ENCODE peak calls at places on chromosomes 1 and 21, in eight cellular contexts. Z, O, Q, S, T, V, Y and D are unnamed samples.

GRCh38 chr1:213539464-213539863 is 448.3 kb upstream of the PROX1 start:
- DNase-seq in Q (no peak), S (no peak), T (no peak), Z (no peak), V (no peak), Y (no peak), O (no peak), D (no peak)

GRCh38 chr1:110948038-110948810 is 15.5 kb downstream of the LRIF1 start:
- DNase-seq in Z (no peak), O (no peak), T (no peak), Q (no peak), V (no peak), Y (peak), S (no peak), D (peak)

GRCh38 chr1:36913523-36914060 is 120.7 kb downstream of the GRIK3 start:
- DNase-seq in Q (no peak), V (peak), S (no peak), Y (no peak), Z (no peak), O (no peak), T (no peak), D (no peak)

GRCh38 chr1:110708968-110709367 is 34.2 kb upstream of the KCNA3 start:
- DNase-seq in O (no peak), Z (no peak), Y (no peak), V (no peak), S (no peak), Q (no peak), T (no peak), D (no peak)

GRCh38 chr1:49298304-49298703 is 521.6 kb upstream of the BEND5 start:
- DNase-seq in Z (no peak), O (no peak), T (no peak), Q (no peak), S (no peak), Y (peak), V (no peak), D (peak)

GRCh38 chr1:153749408-153750005 is 21.7 kb downstream of the INTS3 start:
- DNase-seq in Y (peak), Z (peak), O (peak), Q (peak), T (peak), V (peak), S (peak), D (peak)

GRCh38 chr1:47624531-47624930 is 186.7 kb downstream of the FOXD2 start:
- DNase-seq in O (no peak), Z (no peak), T (peak), Y (no peak), Q (no peak), S (peak), V (no peak), D (no peak)

GRCh38 chr1:58573705-58574591 is 3.1 kb downstream of the TACSTD2 start:
- DNase-seq in V (no peak), O (no peak), S (no peak), Z (no peak), Q (peak), Y (no peak), T (no peak), D (no peak)

GRCh38 chr21:25688284-25689035 is 46.2 kb downstream of the ATP5PF start:
- DNase-seq in S (no peak), Q (peak), Y (peak), T (no peak), O (no peak), Z (no peak), V (no peak), D (no peak)

GRCh38 chr1:116170901-116171589 is 59.8 kb downstream of the MAB21L3 start:
- DNase-seq in Z (no peak), Y (no peak), S (no peak), Q (no peak), T (no peak), O (no peak), V (no peak), D (no peak)

GRCh38 chr1:68565923-68566322 is 69.0 kb upstream of the DEPDC1 start:
- DNase-seq in Q (no peak), S (no peak), O (no peak), V (no peak), Z (no peak), T (no peak), Y (no peak), D (no peak)

GRCh38 chr1:68570859-68571258 is 74.0 kb upstream of the DEPDC1 start:
- DNase-seq in Y (no peak), Q (peak), V (no peak), Z (no peak), O (no peak), S (no peak), T (no peak), D (peak)

GRCh38 chr1:68571499-68571898 is 74.6 kb upstream of the DEPDC1 start:
- DNase-seq in T (no peak), O (no peak), V (no peak), Y (no peak), Q (peak), S (no peak), Z (no peak), D (peak)
- TF ChIP-seq CTCF in T (no peak), O (no peak), V (no peak), Y (no peak), Q (no peak), S (no peak), Z (no peak), D (no peak)

DNA sequence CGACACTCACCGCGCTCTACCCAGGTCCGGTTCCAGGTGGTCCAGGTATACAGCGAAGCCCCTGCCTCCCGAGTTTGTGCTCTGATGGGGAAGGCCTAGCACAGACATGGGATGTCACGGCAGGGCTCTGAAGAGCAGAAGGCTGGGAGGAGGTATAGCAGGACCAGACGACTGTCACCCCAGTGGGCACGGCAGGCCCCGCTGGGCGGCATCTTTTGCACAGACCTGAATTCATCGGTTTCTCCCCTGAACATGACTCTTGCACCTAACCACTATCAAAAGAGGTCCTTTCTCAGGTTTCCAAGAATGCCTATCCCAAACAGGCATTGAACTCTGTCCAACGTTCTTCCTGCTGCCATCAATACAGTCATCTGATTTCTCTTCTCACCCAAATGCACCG is 30.6 kb downstream of the ARHGEF16 start:
- DNase-seq in O (no peak), V (no peak), Q (no peak), Y (no peak), S (no peak), T (no peak), Z (no peak), D (no peak)
- H3K4me3 ChIP-seq in O (no peak), V (no peak), Q (no peak), Y (no peak), S (no peak), T (no peak), Z (no peak), D (no peak)

GRCh38 chr1:80164150-80164549 is 1157.6 kb upstream of the ADGRL4 start:
- DNase-seq in S (no peak), Q (no peak), V (no peak), Z (no peak), T (no peak), O (no peak), Y (no peak), D (no peak)
- TF ChIP-seq CTCF in S (no peak), Q (no peak), V (no peak), Z (no peak), T (no peak), O (no peak), Y (peak), D (no peak)

GRCh38 chr1:40661678-40662077 is 3.8 kb downstream of the RIMS3 start:
- DNase-seq in O (no peak), Z (no peak), V (no peak), S (no peak), Y (no peak), Q (no peak), T (no peak), D (no peak)

GRCh38 chr1:40663324-40664166 is 1.9 kb downstream of the RIMS3 start:
- DNase-seq in Q (no peak), S (no peak), Y (no peak), V (no peak), T (no peak), Z (no peak), O (no peak), D (no peak)

GRCh38 chr1:40662151-40662550 is 3.3 kb downstream of the RIMS3 start:
- DNase-seq in Z (no peak), V (no peak), Y (no peak), Q (no peak), O (no peak), T (no peak), S (no peak), D (no peak)

GRCh38 chr1:40664167-40664537 is 1.3 kb downstream of the RIMS3 start:
- DNase-seq in O (no peak), Y (no peak), V (no peak), Z (no peak), Q (no peak), T (no peak), S (no peak), D (no peak)

GRCh38 chr1:40662864-40663263 is 2.6 kb downstream of the RIMS3 start:
- DNase-seq in Q (no peak), V (no peak), O (no peak), S (no peak), Y (peak), Z (no peak), T (no peak), D (no peak)
- H3K4me3 ChIP-seq in Q (no peak), V (no peak), O (no peak), S (no peak), Y (no peak), Z (no peak), T (no peak), D (no peak)

GRCh38 chr1:42157667-42158066 is 4.5 kb downstream of the GUCA2B start:
- DNase-seq in S (no peak), Q (no peak), V (no peak), T (no peak), O (no peak), Z (no peak), Y (no peak), D (no peak)
- TF ChIP-seq CTCF in S (no peak), Q (no peak), V (no peak), T (no peak), O (no peak), Z (no peak), Y (no peak), D (no peak)

GRCh38 chr1:225021037-225021436 is 91.6 kb downstream of the DNAH14 start:
- DNase-seq in V (no peak), O (no peak), Z (no peak), Y (no peak), T (no peak), Q (no peak), S (no peak), D (no peak)
- H3K4me3 ChIP-seq in V (no peak), O (no peak), Z (no peak), Y (no peak), T (no peak), Q (no peak), S (no peak), D (no peak)